ENCODE peak calls at places on chromosomes 6 and 20, in eight cellular contexts. Z is GM12865, S is choroid plexus epithelial cell, D is cardiac muscle cell, G is thoracic aorta, V is sigmoid colon, J is lower leg skin, H is GM23248. F is an unnamed sample.

GRCh38 chr6:154605207-154605877 is 94.9 kb upstream of the CNKSR3 start:
- DNase-seq in H (no peak), D (no peak), V (no peak), S (no peak), G (no peak), Z (peak), J (no peak), F (no peak)

GRCh38 chr6:46469021-46469420 is 22.2 kb downstream of the RCAN2 start:
- DNase-seq in J (no peak), G (no peak), V (no peak), D (no peak), H (no peak), Z (no peak), S (no peak), F (no peak)

GRCh38 chr20:44961868-44962267 is 1.7 kb upstream of the TOMM34 start:
- DNase-seq in H (peak), J (no peak), Z (no peak), D (no peak), G (no peak), V (no peak), S (peak), F (no peak)

GRCh38 chr6:52849137-52849536 is 8.5 kb upstream of the GSTA5 start:
- DNase-seq in D (no peak), J (no peak), G (no peak), Z (no peak), V (no peak), S (no peak), H (no peak), F (no peak)

GRCh38 chr6:33787954-33788693 is 806 bp downstream of the LEMD2 start:
- DNase-seq in V (peak), G (no peak), H (peak), Z (peak), S (peak), D (peak), J (peak), F (peak)

GRCh38 chr20:50558483-50558925 is 48.3 kb downstream of the PTPN1 start:
- DNase-seq in V (no peak), G (no peak), Z (no peak), S (peak), D (no peak), J (no peak), H (peak), F (peak)

GRCh38 chr6:1627884-1628550 is 18.3 kb downstream of the FOXC1 start:
- DNase-seq in D (no peak), J (no peak), G (no peak), Z (no peak), H (no peak), V (peak), S (no peak), F (no peak)

GRCh38 chr6:54264581-54265272 is 43.5 kb upstream of the TINAG start:
- DNase-seq in G (no peak), D (no peak), J (no peak), S (peak), V (no peak), H (no peak), Z (no peak), F (no peak)

GRCh38 chr6:19210849-19211590 is 626.1 kb upstream of the ID4 start:
- DNase-seq in V (no peak), Z (peak), H (peak), S (no peak), J (no peak), D (peak), G (no peak), F (no peak)

GRCh38 chr20:4626228-4626627 is 95.5 kb upstream of the PRND start:
- DNase-seq in Z (peak), H (no peak), S (peak), G (no peak), D (no peak), V (no peak), J (no peak), F (no peak)

GRCh38 chr6:149060985-149061760 is 256.3 kb upstream of the TAB2 start:
- DNase-seq in D (no peak), Z (no peak), V (no peak), H (no peak), G (no peak), J (no peak), S (peak), F (peak)

GRCh38 chr20:8153281-8153908 is 21.3 kb downstream of the PLCB1 start:
- DNase-seq in Z (peak), S (peak), V (no peak), G (no peak), D (peak), H (no peak), J (no peak), F (peak)

GRCh38 chr20:25390538-25391528 is at the start of gene ABHD12:
- DNase-seq in G (peak), S (peak), V (peak), J (peak), D (peak), Z (peak), H (peak), F (peak)

GRCh38 chr6:25046942-25047341 is 111.2 kb upstream of the RIPOR2 start:
- DNase-seq in G (no peak), J (no peak), Z (no peak), S (no peak), D (no peak), V (no peak), H (no peak), F (no peak)

GRCh38 chr6:41025966-41026365 is 13.1 kb downstream of the UNC5CL start:
- DNase-seq in V (no peak), G (no peak), J (no peak), D (no peak), S (no peak), Z (no peak), H (no peak), F (no peak)

GRCh38 chr20:36631651-36632050 is 14.3 kb downstream of the SLA2 start:
- DNase-seq in Z (no peak), H (peak), J (no peak), V (no peak), S (peak), G (no peak), D (no peak), F (no peak)

GRCh38 chr6:157520986-157521664 is 140.1 kb downstream of the ZDHHC14 start:
- DNase-seq in G (no peak), V (no peak), H (no peak), J (no peak), Z (no peak), D (no peak), S (no peak), F (no peak)

GRCh38 chr6:63316113-63316512 is 3.7 kb downstream of the LGSN start:
- DNase-seq in H (no peak), V (no peak), Z (no peak), G (no peak), J (no peak), D (no peak), S (no peak), F (no peak)

GRCh38 chr20:50368386-50368785 is 141.8 kb upstream of the PTPN1 start:
- DNase-seq in V (no peak), Z (no peak), J (no peak), H (no peak), D (no peak), G (no peak), S (no peak), F (no peak)

GRCh38 chr6:168147205-168147738 is 68.3 kb upstream of the FRMD1 start:
- DNase-seq in G (no peak), J (no peak), Z (no peak), S (no peak), H (no peak), D (no peak), V (no peak), F (no peak)

GRCh38 chr6:158222066-158222465 is 53.9 kb downstream of the GTF2H5 start:
- DNase-seq in G (no peak), J (no peak), V (no peak), D (no peak), S (peak), Z (no peak), H (no peak), F (no peak)

GRCh38 chr20:19543114-19543513 is 214.9 kb upstream of the RIN2 start:
- DNase-seq in V (no peak), J (no peak), S (no peak), H (no peak), Z (no peak), G (no peak), D (no peak), F (no peak)

GRCh38 chr6:44230034-44230675 is 6.8 kb downstream of the SLC29A1 start:
- DNase-seq in S (no peak), H (no peak), J (no peak), V (no peak), G (no peak), D (no peak), Z (no peak), F (no peak)

GRCh38 chr6:151067684-151068596 is 171.8 kb upstream of the AKAP12 start:
- DNase-seq in Z (no peak), J (peak), D (no peak), V (peak), H (peak), G (peak), S (peak), F (peak)

GRCh38 chr6:37160922-37161778 is 8.8 kb upstream of the PIM1 start:
- DNase-seq in Z (peak), J (no peak), V (no peak), D (no peak), H (peak), G (no peak), S (peak), F (peak)

GRCh38 chr20:64194269-64194668 is 30.0 kb downstream of the MYT1 start:
- DNase-seq in H (no peak), S (no peak), D (no peak), Z (no peak), G (no peak), V (no peak), J (no peak), F (no peak)

GRCh38 chr6:85483041-85483700 is 33.3 kb downstream of the NT5E start:
- DNase-seq in Z (peak), D (peak), H (peak), V (peak), J (peak), G (peak), S (peak), F (peak)

GRCh38 chr6:71412559-71412958 is 123.9 kb downstream of the OGFRL1 start:
- DNase-seq in V (no peak), Z (no peak), D (no peak), H (no peak), G (no peak), J (no peak), S (peak), F (no peak)

GRCh38 chr6:87660226-87660886 is 41.7 kb downstream of the AKIRIN2 start:
- DNase-seq in G (no peak), Z (no peak), S (peak), V (no peak), D (no peak), H (peak), J (no peak), F (peak)

GRCh38 chr20:63969851-63970713 is at the start of gene ZNF512B:
- DNase-seq in G (no peak), D (peak), Z (peak), H (peak), S (peak), J (no peak), V (peak), F (peak)

GRCh38 chr6:130115036-130115435 is 96.7 kb downstream of the L3MBTL3 start:
- DNase-seq in Z (peak), J (no peak), S (no peak), V (no peak), D (no peak), H (no peak), G (no peak), F (no peak)

GRCh38 chr20:55095745-55096450 is 620.5 kb downstream of the DOK5 start:
- DNase-seq in J (no peak), D (peak), G (no peak), H (no peak), V (no peak), Z (no peak), S (no peak), F (no peak)

GRCh38 chr6:158672726-158673125 is 22.9 kb downstream of the SYTL3 start:
- DNase-seq in D (no peak), J (no peak), V (no peak), G (no peak), H (no peak), Z (no peak), S (no peak), F (no peak)

GRCh38 chr20:46544576-46544975 is 5.9 kb downstream of the OCSTAMP start:
- DNase-seq in V (no peak), J (no peak), D (no peak), S (peak), G (no peak), H (peak), Z (no peak), F (peak)

GRCh38 chr6:7542878-7543394 is 1.5 kb downstream of the DSP start:
- DNase-seq in S (peak), Z (no peak), H (peak), J (peak), G (no peak), V (peak), D (peak), F (peak)

DNA sequence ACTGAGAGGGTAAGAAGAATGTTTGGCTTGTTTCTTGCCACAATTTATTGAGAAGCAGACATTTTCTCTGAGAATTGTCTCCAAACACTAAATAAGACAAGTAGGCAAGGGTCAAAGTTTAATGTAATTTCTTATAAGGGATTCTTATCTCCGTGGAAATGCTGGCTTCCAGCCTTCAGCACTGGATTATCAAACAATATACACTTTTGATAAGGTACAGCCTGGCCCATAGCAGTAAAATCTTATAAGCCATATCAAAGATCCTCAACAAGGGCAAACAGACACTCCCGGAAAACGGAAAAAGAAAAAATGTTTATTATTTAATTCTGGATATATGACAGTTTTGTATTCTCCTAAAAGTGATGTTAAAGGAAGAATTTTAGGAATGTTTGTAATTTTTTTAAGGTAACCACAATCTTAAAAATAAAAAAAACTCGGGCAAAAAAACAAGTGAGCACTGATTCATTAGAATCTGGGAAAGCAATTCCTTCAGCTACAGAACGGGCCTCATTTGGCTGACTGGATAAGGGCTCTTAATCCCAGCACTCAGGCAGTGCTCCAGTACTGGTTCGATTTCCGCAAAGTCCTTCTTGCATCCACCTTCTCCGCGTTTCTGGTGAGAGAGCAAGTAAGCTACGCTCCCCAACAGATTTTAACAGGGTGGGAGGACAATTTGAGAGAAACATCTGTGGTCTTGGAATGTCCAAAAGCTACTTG is 18.4 kb upstream of the ZSCAN9 start:
- DNase-seq in Z (no peak), S (no peak), G (no peak), V (no peak), H (peak), J (no peak), D (no peak), F (no peak)
- H3K4me3 ChIP-seq in Z (no peak), S (no peak), G (peak), V (no peak), H (peak), J (no peak), D (peak), F (no peak)

DNA sequence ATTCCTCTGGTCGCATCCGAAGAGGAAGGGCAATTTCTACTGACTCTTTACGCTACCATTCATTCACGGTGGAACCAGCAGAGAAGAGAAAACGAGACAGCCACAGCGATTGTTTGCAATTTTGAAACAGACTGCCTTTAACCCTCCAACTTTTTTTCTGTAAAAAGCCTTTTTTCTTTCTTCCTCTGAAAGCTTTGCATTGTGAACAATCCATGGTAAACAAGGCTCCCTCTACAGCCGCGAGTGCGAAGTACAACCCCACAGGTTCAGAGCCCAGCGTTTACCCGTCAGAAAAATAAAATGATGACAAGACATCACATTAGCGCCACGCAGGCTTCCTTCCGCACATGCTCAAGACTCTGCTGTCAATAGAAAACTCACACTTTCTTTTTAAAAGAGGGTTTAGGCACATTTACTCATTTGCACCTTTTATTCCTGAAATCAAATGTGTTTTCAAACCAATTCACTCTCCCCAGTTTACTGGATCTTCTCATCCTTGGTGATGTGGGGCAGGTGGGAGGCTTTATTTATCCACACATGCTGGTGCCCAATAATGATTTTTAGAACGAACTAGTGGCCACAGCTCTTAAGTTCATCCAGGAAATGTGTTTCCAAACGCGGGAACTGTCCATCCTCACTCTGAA is 99.9 kb downstream of the NOL4L start:
- DNase-seq in Z (peak), V (peak), H (peak), J (peak), S (peak), G (peak), D (peak), F (peak)
- H3K4me3 ChIP-seq in Z (peak), V (peak), H (peak), J (no peak), S (peak), G (peak), D (peak), F (peak)

DNA sequence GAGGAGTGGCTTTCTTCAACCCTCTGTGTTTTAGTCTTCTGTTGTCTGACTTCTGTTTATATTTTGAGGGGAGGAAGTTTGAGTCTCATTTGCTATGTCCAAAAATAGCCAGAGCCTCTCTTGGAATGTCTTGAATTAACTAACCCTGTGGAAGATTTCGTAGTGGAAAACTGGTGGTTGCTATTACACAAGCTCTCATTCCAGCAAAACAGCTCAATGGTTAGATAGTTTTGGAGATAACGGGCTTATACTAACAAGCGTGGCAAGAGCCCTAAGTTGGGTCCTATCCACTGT is 1.6 kb downstream of the CCN2 start:
- DNase-seq in H (peak), V (no peak), G (no peak), Z (no peak), J (no peak), D (no peak), S (peak), F (no peak)
- H3K4me3 ChIP-seq in H (peak), V (peak), G (peak), Z (no peak), J (peak), D (no peak), S (peak), F (peak)

GRCh38 chr6:147468634-147469033 is 39.9 kb upstream of the SAMD5 start:
- DNase-seq in V (no peak), S (no peak), G (no peak), Z (no peak), H (no peak), J (no peak), D (no peak), F (no peak)

GRCh38 chr6:147463651-147464050 is 44.8 kb upstream of the SAMD5 start:
- DNase-seq in D (no peak), Z (no peak), J (no peak), H (no peak), S (no peak), V (no peak), G (no peak), F (no peak)

GRCh38 chr6:147467463-147467862 is 41.0 kb upstream of the SAMD5 start:
- DNase-seq in J (no peak), H (no peak), Z (no peak), S (no peak), G (no peak), D (no peak), V (no peak), F (no peak)

GRCh38 chr6:147467891-147468290 is 40.6 kb upstream of the SAMD5 start:
- DNase-seq in G (no peak), Z (no peak), H (no peak), V (no peak), D (no peak), S (no peak), J (no peak), F (no peak)
- H3K4me3 ChIP-seq in G (no peak), Z (no peak), H (no peak), V (no peak), D (no peak), S (no peak), J (no peak), F (no peak)

GRCh38 chr20:1389703-1390385 is 3.0 kb downstream of the FKBP1A start:
- DNase-seq in G (no peak), H (peak), Z (no peak), V (no peak), S (peak), J (no peak), D (no peak), F (peak)
- H3K4me3 ChIP-seq in G (peak), H (peak), Z (peak), V (no peak), S (no peak), J (no peak), D (no peak), F (peak)

GRCh38 chr20:37902504-37903313 is at the start of gene VSTM2L:
- DNase-seq in H (peak), D (peak), V (peak), S (peak), G (no peak), Z (peak), J (no peak), F (peak)
- H3K4me3 ChIP-seq in H (peak), D (peak), V (peak), S (peak), G (peak), Z (peak), J (no peak), F (peak)

DNA sequence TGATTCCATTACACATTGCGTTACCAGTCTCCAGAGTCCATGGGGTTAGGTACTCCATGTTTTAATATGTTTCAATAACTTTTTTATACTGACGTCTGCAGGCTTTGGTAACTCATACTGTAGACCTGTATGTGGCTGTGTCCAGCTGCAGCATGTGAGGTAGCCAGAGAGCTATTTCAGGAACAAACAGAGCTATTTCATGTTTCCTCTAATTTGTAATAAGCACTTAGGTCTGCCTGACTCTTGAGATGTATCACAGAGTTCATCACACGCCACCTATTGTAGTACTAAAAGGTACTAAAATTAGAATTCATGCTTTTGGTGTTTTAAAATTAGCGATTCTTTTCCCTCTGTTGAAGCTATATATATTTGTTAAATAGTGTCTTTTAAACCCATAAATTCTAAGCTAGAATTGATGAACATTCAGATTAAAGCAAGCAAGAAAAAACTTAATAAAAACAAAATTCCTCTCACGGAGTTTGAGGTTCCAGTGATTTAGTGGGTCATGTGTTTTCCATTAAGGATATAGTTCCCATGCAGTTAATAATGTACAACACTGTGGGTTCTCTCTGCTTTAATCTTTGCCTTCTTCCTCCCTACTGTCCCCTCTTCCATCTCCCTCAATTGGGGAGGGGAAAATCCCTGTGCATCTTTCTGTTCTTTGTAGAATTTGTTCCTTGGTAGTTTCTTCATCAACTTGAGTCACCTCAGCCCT is 37.0 kb downstream of the FOXO3 start:
- DNase-seq in V (peak), H (no peak), J (no peak), G (no peak), D (no peak), S (no peak), Z (peak), F (no peak)
- H3K4me3 ChIP-seq in V (no peak), H (no peak), J (no peak), G (no peak), D (no peak), S (no peak), Z (no peak), F (no peak)

F was measured in cardiac fibroblast.